ENCODE peak calls at places on chromosomes 11 and 22, in seven cellular contexts. M is stimulated activated effector memory CD8-positive, alpha-beta T cell treated with anti-CD3 and anti-CD28 coated beads, Interleukin-12 subunit alpha, Interleukin-12 subunit beta, amount 100 ng/mL, for 72 hours; K is stimulated activated CD4-positive, alpha-beta T cell treated with anti-CD3 and anti-CD28 coated beads, Interleukin-1b, Interleukin-23, amount 100 ng/mL, for 1 hour; Q is mammary epithelial cell; U is astrocyte of the spinal cord; F is B cell; E is astrocyte of the hippocampus. C is an unnamed sample.

GRCh38 chr11:123382555-123383074 is 47.5 kb upstream of the GRAMD1B start:
- DNase-seq in K (no peak), Q (no peak), M (peak), U (no peak), F (no peak), E (no peak), C (no peak)

GRCh38 chr11:21142007-21142406 is 472.6 kb downstream of the NELL1 start:
- DNase-seq in F (no peak), E (no peak), U (no peak), K (no peak), Q (no peak), M (no peak), C (peak)

GRCh38 chr11:68193018-68193417 is 20.1 kb downstream of the KMT5B start:
- DNase-seq in Q (no peak), F (no peak), K (no peak), E (no peak), M (no peak), U (no peak), C (no peak)

GRCh38 chr22:33210129-33210784 is 152.1 kb upstream of the SYN3 start:
- DNase-seq in M (no peak), F (peak), U (peak), Q (peak), K (no peak), E (peak), C (peak)

GRCh38 chr11:848380-848931 is 5.8 kb downstream of the TSPAN4 start:
- DNase-seq in M (peak), U (no peak), K (peak), Q (no peak), F (peak), E (no peak), C (peak)

GRCh38 chr22:40345801-40346177 is 511 bp upstream of the ADSL start:
- DNase-seq in M (peak), F (peak), E (no peak), K (peak), Q (peak), U (no peak), C (no peak)

GRCh38 chr11:118715837-118716260 is 36.4 kb upstream of the TREH start:
- DNase-seq in K (no peak), M (no peak), E (peak), F (no peak), Q (no peak), U (no peak), C (no peak)

GRCh38 chr11:110433393-110434333 is 3.9 kb downstream of the FDX1 start:
- DNase-seq in F (no peak), U (peak), M (no peak), K (no peak), E (peak), Q (peak), C (no peak)

GRCh38 chr11:1889527-1889930 is 2.2 kb downstream of the PRR33 start:
- DNase-seq in F (no peak), K (no peak), E (no peak), U (no peak), Q (no peak), M (no peak), C (no peak)

GRCh38 chr22:45895436-45896152 is 81.4 kb downstream of the WNT7B start:
- DNase-seq in F (no peak), E (no peak), M (no peak), U (no peak), K (no peak), Q (no peak), C (no peak)

GRCh38 chr22:37641251-37641949 is 1.9 kb downstream of the SH3BP1 start:
- DNase-seq in U (no peak), Q (no peak), E (no peak), K (no peak), F (no peak), M (no peak), C (no peak)

GRCh38 chr11:9506489-9507343 is 45.9 kb downstream of the ZNF143 start:
- DNase-seq in Q (peak), K (peak), F (peak), M (peak), U (peak), E (peak), C (peak)

GRCh38 chr11:66957971-66958231 is 282 bp downstream of the PC start:
- DNase-seq in K (peak), F (no peak), Q (no peak), U (no peak), E (no peak), M (no peak), C (no peak)

GRCh38 chr11:20258496-20258895 is 98.2 kb upstream of the DBX1 start:
- DNase-seq in Q (no peak), E (no peak), K (no peak), M (no peak), F (no peak), U (no peak), C (no peak)

GRCh38 chr22:42438293-42438650 is 6.1 kb upstream of the NFAM1 start:
- DNase-seq in M (no peak), F (no peak), E (no peak), K (no peak), U (no peak), Q (no peak), C (no peak)

GRCh38 chr11:32851251-32851650 is 21.5 kb downstream of the PRRG4 start:
- DNase-seq in Q (no peak), U (no peak), F (no peak), M (no peak), E (no peak), K (no peak), C (no peak)

GRCh38 chr11:67464411-67465189 is 4.5 kb downstream of the TMEM134 start:
- DNase-seq in F (peak), E (peak), Q (peak), K (peak), U (peak), M (peak), C (peak)

GRCh38 chr11:128814856-128815705 is 52.0 kb downstream of the KCNJ1 start:
- DNase-seq in U (peak), Q (peak), M (no peak), K (no peak), E (peak), F (no peak), C (no peak)

GRCh38 chr22:24156915-24157782 is 24.1 kb upstream of the SUSD2 start:
- DNase-seq in E (peak), Q (peak), U (peak), F (peak), M (peak), K (peak), C (peak)

GRCh38 chr11:84687433-84687832 is 939.7 kb downstream of the DLG2 start:
- DNase-seq in M (no peak), Q (peak), K (no peak), U (no peak), F (no peak), E (no peak), C (no peak)

GRCh38 chr11:69746140-69746539 is 29.0 kb downstream of the FGF4 start:
- DNase-seq in E (no peak), K (no peak), U (no peak), F (no peak), M (no peak), Q (no peak), C (no peak)

GRCh38 chr11:69105431-69106123 is 50.2 kb upstream of the SMIM38 start:
- DNase-seq in K (no peak), F (no peak), U (no peak), M (no peak), E (no peak), Q (no peak), C (no peak)

GRCh38 chr11:80727315-80727714 is 1286.5 kb upstream of the TENM4 start:
- DNase-seq in U (no peak), E (peak), M (no peak), F (no peak), Q (no peak), K (no peak), C (no peak)